ENCODE peak calls at places on chromosomes 5 and 9, in nine cellular contexts. One of them, this sample, is unnamed.

GRCh38 chr5:93964421-93964820 is 223.0 kb upstream of the POU5F2 start:
- DNase-seq in tibial artery: no peak
- DNase-seq in AG08396: no peak
- DNase-seq in HT1080: no peak
- DNase-seq in nucleus accumbens: no peak
- DNase-seq in CD8-positive, alpha-beta memory T cell: no peak
- DNase-seq in pulmonary artery endothelial cell: no peak
- DNase-seq in fibroblast of mammary gland: no peak
- DNase-seq in PC-3: no peak
- DNase-seq in this sample: no peak

GRCh38 chr5:31194458-31194808 is 947 bp downstream of the CDH6 start:
- DNase-seq in AG08396: peak; percentile 19
- DNase-seq in HT1080: no peak
- DNase-seq in nucleus accumbens: no peak
- DNase-seq in fibroblast of mammary gland: no peak
- DNase-seq in PC-3: peak; percentile 17
- DNase-seq in pulmonary artery endothelial cell: no peak
- DNase-seq in tibial artery: no peak
- DNase-seq in CD8-positive, alpha-beta memory T cell: no peak
- DNase-seq in this sample: no peak

GRCh38 chr5:68467791-68468190 is 252.2 kb downstream of the PIK3R1 start:
- DNase-seq in pulmonary artery endothelial cell: no peak
- DNase-seq in tibial artery: no peak
- DNase-seq in nucleus accumbens: no peak
- DNase-seq in AG08396: no peak
- DNase-seq in PC-3: no peak
- DNase-seq in CD8-positive, alpha-beta memory T cell: no peak
- DNase-seq in fibroblast of mammary gland: no peak
- DNase-seq in HT1080: no peak
- DNase-seq in this sample: no peak

GRCh38 chr9:16532681-16533450 is 337.6 kb downstream of the BNC2 start:
- DNase-seq in HT1080: peak; percentile 75
- DNase-seq in AG08396: peak; percentile 21
- DNase-seq in CD8-positive, alpha-beta memory T cell: no peak
- DNase-seq in tibial artery: no peak
- DNase-seq in PC-3: peak; percentile 73
- DNase-seq in fibroblast of mammary gland: peak; percentile 94
- DNase-seq in pulmonary artery endothelial cell: peak; percentile 60
- DNase-seq in nucleus accumbens: no peak
- DNase-seq in this sample: no peak

GRCh38 chr9:131470581-131470991 is 32.1 kb upstream of the POMT1 start:
- DNase-seq in tibial artery: peak; percentile 44
- DNase-seq in fibroblast of mammary gland: no peak
- DNase-seq in pulmonary artery endothelial cell: no peak
- DNase-seq in HT1080: no peak
- DNase-seq in CD8-positive, alpha-beta memory T cell: no peak
- DNase-seq in nucleus accumbens: no peak
- DNase-seq in AG08396: no peak
- DNase-seq in PC-3: no peak
- DNase-seq in this sample: no peak

GRCh38 chr9:8719833-8720486 is 920.4 kb upstream of the DMAC1 start:
- DNase-seq in AG08396: no peak
- DNase-seq in nucleus accumbens: no peak
- DNase-seq in PC-3: no peak
- DNase-seq in HT1080: no peak
- DNase-seq in fibroblast of mammary gland: no peak
- DNase-seq in pulmonary artery endothelial cell: no peak
- DNase-seq in CD8-positive, alpha-beta memory T cell: no peak
- DNase-seq in tibial artery: no peak
- DNase-seq in this sample: no peak

GRCh38 chr5:8756498-8757084 is 789.3 kb downstream of the SEMA5A start:
- DNase-seq in pulmonary artery endothelial cell: peak; percentile 17
- DNase-seq in AG08396: peak; percentile 20
- DNase-seq in nucleus accumbens: peak; percentile 29
- DNase-seq in fibroblast of mammary gland: peak; percentile 67
- DNase-seq in tibial artery: no peak
- DNase-seq in PC-3: peak; percentile 87
- DNase-seq in HT1080: peak; percentile 64
- DNase-seq in CD8-positive, alpha-beta memory T cell: no peak
- DNase-seq in this sample: no peak

GRCh38 chr5:1282139-1282992 is 12.5 kb downstream of the TERT start:
- DNase-seq in PC-3: no peak
- DNase-seq in tibial artery: no peak
- DNase-seq in fibroblast of mammary gland: no peak
- DNase-seq in HT1080: no peak
- DNase-seq in CD8-positive, alpha-beta memory T cell: no peak
- DNase-seq in pulmonary artery endothelial cell: no peak
- DNase-seq in nucleus accumbens: no peak
- DNase-seq in AG08396: no peak
- DNase-seq in this sample: no peak

GRCh38 chr9:124008307-124008854 is 3.2 kb upstream of the LHX2 start:
- DNase-seq in pulmonary artery endothelial cell: no peak
- DNase-seq in HT1080: no peak
- DNase-seq in CD8-positive, alpha-beta memory T cell: no peak
- DNase-seq in tibial artery: no peak
- DNase-seq in nucleus accumbens: no peak
- DNase-seq in fibroblast of mammary gland: no peak
- DNase-seq in PC-3: peak; percentile 28
- DNase-seq in AG08396: no peak
- DNase-seq in this sample: no peak

GRCh38 chr5:82163459-82164108 is 114.6 kb downstream of the RPS23 start:
- DNase-seq in pulmonary artery endothelial cell: no peak
- DNase-seq in nucleus accumbens: no peak
- DNase-seq in AG08396: no peak
- DNase-seq in CD8-positive, alpha-beta memory T cell: no peak
- DNase-seq in fibroblast of mammary gland: peak; percentile 81
- DNase-seq in tibial artery: no peak
- DNase-seq in PC-3: peak; percentile 52
- DNase-seq in HT1080: peak; percentile 28
- DNase-seq in this sample: no peak

This sample was measured in T-cell.